ENCODE peak calls at places on chromosome 15, in seven cellular contexts. T is tibial nerve; K is activated naive CD4-positive, alpha-beta T cell treated with anti-CD3 and anti-CD28 coated beads for 36 hours; L is NCI-H460; F is HuH-7; D is effector CD8-positive, alpha-beta T cell; U is effector memory CD4-positive, alpha-beta T cell. I is an unnamed sample.
A peak's percentile ranks its signal among the peaks of the same experiment; 100 is the strongest.

GRCh38 chr15:39514933-39515332 is 65.9 kb upstream of the THBS1 start:
- DNase-seq in T (no peak), K (no peak), L (no peak), F (no peak), D (no peak), U (no peak), I (no peak)

GRCh38 chr15:40873625-40874561 is at the start of gene RHOV:
- DNase-seq in T (no peak), K (peak; percentile 61), L (peak; percentile 65), F (peak; percentile 81), D (peak; percentile 42), U (peak; percentile 46), I (peak; percentile 48)

GRCh38 chr15:28082891-28083688 is 16.0 kb downstream of the OCA2 start:
- DNase-seq in T (no peak), K (no peak), L (no peak), F (peak; percentile 37), D (no peak), U (no peak), I (no peak)

GRCh38 chr15:46293550-46293949 is 658.7 kb downstream of the SQOR start:
- DNase-seq in T (no peak), K (no peak), L (no peak), F (no peak), D (no peak), U (no peak), I (no peak)

GRCh38 chr15:67945951-67946700 is 106.3 kb upstream of the RNU6-1 start:
- DNase-seq in T (peak; percentile 52), K (peak; percentile 17), L (no peak), F (peak; percentile 73), D (no peak), U (no peak), I (no peak)

GRCh38 chr15:77630956-77631789 is 1.5 kb downstream of the LINGO1 start:
- DNase-seq in T (no peak), K (no peak), L (no peak), F (no peak), D (no peak), U (no peak), I (no peak)

GRCh38 chr15:60932051-60932915 is 296.8 kb downstream of the RORA start:
- DNase-seq in T (no peak), K (peak; percentile 71), L (peak; percentile 7), F (no peak), D (no peak), U (peak; percentile 53), I (peak; percentile 72)

GRCh38 chr15:73268457-73268856 is 100.3 kb downstream of the HCN4 start:
- DNase-seq in T (no peak), K (no peak), L (no peak), F (no peak), D (no peak), U (no peak), I (no peak)

GRCh38 chr15:88391700-88392099 is 75.5 kb downstream of the MRPL46 start:
- DNase-seq in T (no peak), K (no peak), L (no peak), F (no peak), D (no peak), U (no peak), I (no peak)

GRCh38 chr15:58575045-58575786 is 143.4 kb downstream of the LIPC start:
- DNase-seq in T (no peak), K (no peak), L (no peak), F (no peak), D (no peak), U (no peak), I (no peak)

GRCh38 chr15:30043211-30043655 is 39.5 kb upstream of the GOLGA8J start:
- DNase-seq in T (no peak), K (no peak), L (peak; percentile 5), F (no peak), D (no peak), U (no peak), I (no peak)

GRCh38 chr15:89802231-89802928 is 12.3 kb downstream of the ANPEP start:
- DNase-seq in T (no peak), K (no peak), L (no peak), F (no peak), D (no peak), U (no peak), I (no peak)

GRCh38 chr15:51181221-51181620 is 86.5 kb upstream of the TNFAIP8L3 start:
- DNase-seq in T (no peak), K (no peak), L (no peak), F (no peak), D (no peak), U (no peak), I (no peak)

GRCh38 chr15:59222106-59222505 is 15.5 kb downstream of the LDHAL6B start:
- DNase-seq in T (no peak), K (no peak), L (no peak), F (no peak), D (no peak), U (no peak), I (no peak)

GRCh38 chr15:99076109-99076508 is 28.8 kb upstream of the SYNM start:
- DNase-seq in T (no peak), K (no peak), L (no peak), F (no peak), D (no peak), U (no peak), I (no peak)

GRCh38 chr15:40872791-40873526 is 1.1 kb downstream of the RHOV start:
- DNase-seq in T (no peak), K (no peak), L (no peak), F (no peak), D (no peak), U (no peak), I (no peak)

GRCh38 chr15:52098328-52098727 is 14.2 kb downstream of the BCL2L10 start:
- DNase-seq in T (no peak), K (no peak), L (no peak), F (no peak), D (no peak), U (no peak), I (no peak)

GRCh38 chr15:49627407-49627877 is 6.6 kb downstream of the DTWD1 start:
- DNase-seq in T (no peak), K (no peak), L (peak; percentile 62), F (no peak), D (no peak), U (no peak), I (no peak)

GRCh38 chr15:51192560-51193280 is 98.0 kb upstream of the TNFAIP8L3 start:
- DNase-seq in T (peak; percentile 91), K (peak; percentile 91), L (peak; percentile 63), F (peak; percentile 65), D (peak; percentile 46), U (peak; percentile 35), I (peak; percentile 5)